ENCODE peak calls at places on chromosomes 16 and 17, in seven cellular contexts. L, Q, S, N, R, X and Y are unnamed samples.

GRCh38 chr17:30341703-30342102 is 7.8 kb upstream of the TMIGD1 start:
- DNase-seq in L (no peak), Q (no peak), S (no peak), N (no peak), R (no peak), X (no peak), Y (no peak)

GRCh38 chr17:56896217-56896967 is 17.5 kb downstream of the TRIM25 start:
- DNase-seq in L (no peak), Q (no peak), S (no peak), N (no peak), R (no peak), X (peak; percentile 44), Y (no peak)

GRCh38 chr17:69672924-69673323 is 258.4 kb downstream of the MAP2K6 start:
- DNase-seq in L (no peak), Q (no peak), S (no peak), N (no peak), R (no peak), X (no peak), Y (no peak)

GRCh38 chr17:17112628-17113200 is 70.5 kb downstream of the MPRIP start:
- DNase-seq in L (no peak), Q (no peak), S (no peak), N (peak; percentile 65), R (no peak), X (no peak), Y (no peak)

GRCh38 chr17:78345791-78346494 is 13.9 kb downstream of the SOCS3 start:
- DNase-seq in L (no peak), Q (no peak), S (peak; percentile 77), N (no peak), R (no peak), X (no peak), Y (no peak)

GRCh38 chr17:40582328-40582901 is 17.1 kb upstream of the CCR7 start:
- DNase-seq in L (no peak), Q (peak; percentile 56), S (peak; percentile 27), N (peak; percentile 70), R (peak; percentile 77), X (peak; percentile 39), Y (peak; percentile 57)

GRCh38 chr17:72891627-72892026 is 200.9 kb downstream of the SLC39A11 start:
- DNase-seq in L (no peak), Q (no peak), S (no peak), N (no peak), R (no peak), X (no peak), Y (no peak)

GRCh38 chr16:85028638-85029412 is 1.2 kb downstream of the KIAA0513 start:
- DNase-seq in L (no peak), Q (peak; percentile 75), S (peak; percentile 88), N (peak; percentile 71), R (peak; percentile 75), X (peak; percentile 66), Y (peak; percentile 30)

GRCh38 chr16:4463522-4464163 is 10.8 kb downstream of the NMRAL1 start:
- DNase-seq in L (no peak), Q (no peak), S (no peak), N (no peak), R (no peak), X (no peak), Y (no peak)

GRCh38 chr16:17325744-17326143 is 145.0 kb downstream of the XYLT1 start:
- DNase-seq in L (no peak), Q (no peak), S (no peak), N (no peak), R (no peak), X (no peak), Y (no peak)

GRCh38 chr17:18267366-18267765 is 6.9 kb downstream of the MIEF2 start:
- DNase-seq in L (no peak), Q (no peak), S (no peak), N (no peak), R (no peak), X (peak; percentile 59), Y (no peak)

GRCh38 chr17:63349478-63350000 is 96.6 kb downstream of the CYB561 start:
- DNase-seq in L (no peak), Q (no peak), S (peak; percentile 26), N (no peak), R (no peak), X (no peak), Y (no peak)

GRCh38 chr16:1494129-1494640 is 1.0 kb downstream of the TELO2 start:
- DNase-seq in L (no peak), Q (no peak), S (peak; percentile 31), N (peak; percentile 86), R (no peak), X (peak; percentile 84), Y (peak; percentile 80)

GRCh38 chr17:60832206-60832605 is 154.6 kb downstream of the BCAS3 start:
- DNase-seq in L (no peak), Q (no peak), S (no peak), N (no peak), R (no peak), X (no peak), Y (no peak)

GRCh38 chr17:64527914-64528313 is 21.1 kb downstream of the CEP95 start:
- DNase-seq in L (no peak), Q (no peak), S (no peak), N (no peak), R (no peak), X (no peak), Y (no peak)

GRCh38 chr16:3582276-3583165 is 5.3 kb upstream of the NLRC3 start:
- DNase-seq in L (no peak), Q (no peak), S (no peak), N (peak; percentile 39), R (no peak), X (no peak), Y (no peak)

GRCh38 chr17:1060991-1061390 is 64.1 kb downstream of the TIMM22 start:
- DNase-seq in L (no peak), Q (peak; percentile 54), S (peak; percentile 50), N (peak; percentile 90), R (no peak), X (no peak), Y (no peak)

GRCh38 chr17:46732133-46732532 is 86.4 kb downstream of the WNT3 start:
- DNase-seq in L (no peak), Q (no peak), S (no peak), N (no peak), R (no peak), X (no peak), Y (no peak)

GRCh38 chr16:35391328-35391727 is 1931.9 kb downstream of the TP53TG3F start:
- DNase-seq in L (no peak), Q (no peak), S (peak; percentile 72), N (no peak), R (no peak), X (peak; percentile 69), Y (peak; percentile 42)

GRCh38 chr16:23362460-23363317 is 60.6 kb downstream of the SCNN1B start:
- DNase-seq in L (peak; percentile 24), Q (peak; percentile 86), S (peak; percentile 88), N (no peak), R (no peak), X (peak; percentile 43), Y (no peak)

GRCh38 chr17:59311051-59311468 is 20.4 kb upstream of the YPEL2 start:
- DNase-seq in L (no peak), Q (no peak), S (peak; percentile 64), N (no peak), R (peak; percentile 46), X (peak; percentile 83), Y (peak; percentile 30)

GRCh38 chr16:25988882-25989281 is 297.1 kb downstream of the HS3ST4 start:
- DNase-seq in L (no peak), Q (no peak), S (no peak), N (no peak), R (no peak), X (no peak), Y (no peak)

GRCh38 chr17:72120878-72121163 is at the start of gene SOX9:
- DNase-seq in L (no peak), Q (peak; percentile 89), S (peak; percentile 96), N (peak; percentile 92), R (no peak), X (peak; percentile 99), Y (peak; percentile 94)

GRCh38 chr16:13999895-14000425 is 71.2 kb upstream of the MRTFB start:
- DNase-seq in L (no peak), Q (no peak), S (no peak), N (no peak), R (no peak), X (no peak), Y (no peak)

GRCh38 chr17:66098040-66098439 is 93.9 kb downstream of the CEP112 start:
- DNase-seq in L (no peak), Q (no peak), S (no peak), N (no peak), R (no peak), X (no peak), Y (no peak)

GRCh38 chr17:58504826-58505351 is 9.5 kb downstream of the MTMR4 start:
- DNase-seq in L (no peak), Q (no peak), S (no peak), N (no peak), R (no peak), X (peak; percentile 35), Y (no peak)

GRCh38 chr16:79288046-79288445 is 312.5 kb downstream of the MAF start:
- DNase-seq in L (no peak), Q (no peak), S (no peak), N (no peak), R (no peak), X (no peak), Y (no peak)

GRCh38 chr17:78184311-78184710 is 2.5 kb downstream of the TK1 start:
- DNase-seq in L (peak; percentile 59), Q (no peak), S (peak; percentile 80), N (no peak), R (no peak), X (peak; percentile 45), Y (no peak)

GRCh38 chr16:20598832-20599469 is 22.8 kb upstream of the ACSM2B start:
- DNase-seq in L (no peak), Q (no peak), S (peak; percentile 81), N (no peak), R (no peak), X (no peak), Y (no peak)

GRCh38 chr16:71672125-71672524 is 46.1 kb downstream of the MARVELD3 start:
- DNase-seq in L (no peak), Q (no peak), S (no peak), N (no peak), R (no peak), X (no peak), Y (no peak)
- H3K36me3 ChIP-seq in L (no peaks in the 10 kb centered on the region), Q (peaks cover 5% of the 10 kb centered on the region), S (no peaks in the 10 kb centered on the region), N (no peaks in the 10 kb centered on the region), R (peaks cover 9% of the 10 kb centered on the region), X (peaks cover 76% of the 10 kb centered on the region), Y (peaks cover 4% of the 10 kb centered on the region)

GRCh38 chr17:51287412-51287811 is 27.1 kb downstream of the UTP18 start:
- DNase-seq in L (no peak), Q (no peak), S (no peak), N (no peak), R (no peak), X (no peak), Y (no peak)
- H3K36me3 ChIP-seq in L (no peaks in the 10 kb centered on the region), Q (no peaks in the 10 kb centered on the region), S (peaks cover 12% of the 10 kb centered on the region), N (no peaks in the 10 kb centered on the region), R (peaks cover 35% of the 10 kb centered on the region), X (peaks cover 82% of the 10 kb centered on the region), Y (peaks cover 97% of the 10 kb centered on the region)

GRCh38 chr17:75509528-75510258 is 5.6 kb downstream of the CASKIN2 start:
- DNase-seq in L (no peak), Q (no peak), S (no peak), N (no peak), R (no peak), X (no peak), Y (peak; percentile 83)
- H3K36me3 ChIP-seq in L (no peaks in the 10 kb centered on the region), Q (no peaks in the 10 kb centered on the region), S (no peaks in the 10 kb centered on the region), N (no peaks in the 10 kb centered on the region), R (no peaks in the 10 kb centered on the region), X (peaks cover 28% of the 10 kb centered on the region), Y (peaks cover 35% of the 10 kb centered on the region)

GRCh38 chr17:50071692-50072091 is 15.8 kb downstream of the ITGA3 start:
- DNase-seq in L (no peak), Q (no peak), S (no peak), N (no peak), R (no peak), X (no peak), Y (no peak)
- H3K36me3 ChIP-seq in L (no peaks in the 10 kb centered on the region), Q (no peaks in the 10 kb centered on the region), S (peaks cover 8% of the 10 kb centered on the region), N (no peaks in the 10 kb centered on the region), R (no peaks in the 10 kb centered on the region), X (peaks cover 6% of the 10 kb centered on the region), Y (no peaks in the 10 kb centered on the region)